ENCODE peak calls at places on chromosome 4, in four cellular contexts. One of them, this sample, is unnamed. For H3K4me1, the result is how much of the 10 kb centered on the place peaks cover.

GRCh38 chr4:151694819-151695730 is 65.7 kb downstream of the GATB start:
- DNase-seq in suprapubic skin: no peak
- DNase-seq in upper lobe of left lung: no peak
- DNase-seq in stomach: no peak
- DNase-seq in this sample: no peak

GRCh38 chr4:76570141-76570989 is 135.3 kb downstream of the SHROOM3 start:
- DNase-seq in suprapubic skin: no peak
- DNase-seq in stomach: no peak
- DNase-seq in upper lobe of left lung: no peak
- DNase-seq in this sample: no peak

GRCh38 chr4:110636231-110636676 is 13.4 kb upstream of the PITX2 start:
- DNase-seq in upper lobe of left lung: no peak
- DNase-seq in stomach: no peak
- DNase-seq in suprapubic skin: no peak
- DNase-seq in this sample: no peak

GRCh38 chr4:95091272-95091671 is 333.5 kb downstream of the BMPR1B start:
- DNase-seq in suprapubic skin: no peak
- DNase-seq in upper lobe of left lung: no peak
- DNase-seq in stomach: no peak
- DNase-seq in this sample: no peak

GRCh38 chr4:37662306-37662705 is 23.9 kb downstream of the RELL1 start:
- DNase-seq in upper lobe of left lung: no peak
- DNase-seq in stomach: no peak
- DNase-seq in suprapubic skin: no peak
- DNase-seq in this sample: no peak

GRCh38 chr4:168701061-168701460 is 204.2 kb downstream of the PALLD start:
- DNase-seq in upper lobe of left lung: no peak
- DNase-seq in stomach: no peak
- DNase-seq in suprapubic skin: no peak
- DNase-seq in this sample: no peak

GRCh38 chr4:94000559-94000958 is 172.0 kb downstream of the ATOH1 start:
- DNase-seq in stomach: no peak
- DNase-seq in upper lobe of left lung: no peak
- DNase-seq in suprapubic skin: no peak
- DNase-seq in this sample: no peak

GRCh38 chr4:3810796-3811485 is 44.8 kb downstream of the ADRA2C start:
- DNase-seq in suprapubic skin: no peak
- DNase-seq in stomach: no peak
- DNase-seq in upper lobe of left lung: no peak
- DNase-seq in this sample: no peak

GRCh38 chr4:73904491-73904890 is 35.3 kb downstream of the CXCL1 start:
- DNase-seq in stomach: no peak
- DNase-seq in suprapubic skin: no peak
- DNase-seq in upper lobe of left lung: no peak
- DNase-seq in this sample: no peak
- TF ChIP-seq EP300 in stomach: no peak
- TF ChIP-seq EP300 in suprapubic skin: no peak
- TF ChIP-seq EP300 in upper lobe of left lung: no peak
- TF ChIP-seq EP300 in this sample: no peak

DNA sequence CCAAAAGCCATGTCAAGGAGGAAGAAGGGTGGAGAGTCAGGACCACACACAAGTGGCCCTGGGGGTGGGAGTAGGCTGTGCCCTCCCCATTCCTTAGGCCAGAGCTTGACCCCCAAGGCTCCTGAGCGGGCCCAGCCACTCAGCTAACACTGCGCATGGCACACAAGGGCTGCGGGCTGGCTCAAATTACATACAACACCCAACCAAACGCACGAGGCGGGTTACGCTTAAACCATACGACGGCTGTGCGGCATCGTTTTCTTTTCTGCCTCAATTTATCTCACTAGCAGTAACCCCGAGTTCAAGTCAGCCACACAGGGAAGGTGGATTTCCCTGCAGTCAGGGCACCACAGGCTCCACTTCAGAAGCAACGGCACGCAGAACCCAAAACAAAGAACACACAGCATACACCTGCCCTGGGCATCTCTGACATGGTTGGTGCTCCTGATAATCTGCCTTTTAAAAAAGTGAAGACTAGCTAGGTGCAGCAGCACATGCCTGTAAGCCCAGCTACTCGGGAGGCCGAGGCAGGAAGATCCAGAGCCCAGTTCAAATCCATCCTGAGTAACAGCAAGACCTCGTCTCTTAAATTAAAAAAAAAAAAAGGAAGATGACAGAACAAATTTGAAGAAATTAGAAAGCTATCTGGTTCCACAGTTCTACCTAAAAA is 2.9 kb downstream of the GAK start:
- DNase-seq in stomach: no peak
- DNase-seq in upper lobe of left lung: no peak
- DNase-seq in suprapubic skin: peak
- DNase-seq in this sample: no peak
- H3K4me1 ChIP-seq in stomach: half or more
- H3K4me1 ChIP-seq in upper lobe of left lung: under half
- H3K4me1 ChIP-seq in suprapubic skin: half or more
- H3K4me1 ChIP-seq in this sample: under half

GRCh38 chr4:41205854-41206460 is 8.4 kb downstream of the APBB2 start:
- DNase-seq in stomach: no peak
- DNase-seq in upper lobe of left lung: no peak
- DNase-seq in suprapubic skin: no peak
- DNase-seq in this sample: no peak
- TF ChIP-seq EP300 in stomach: no peak
- TF ChIP-seq EP300 in upper lobe of left lung: no peak
- TF ChIP-seq EP300 in suprapubic skin: no peak
- TF ChIP-seq EP300 in this sample: no peak

DNA sequence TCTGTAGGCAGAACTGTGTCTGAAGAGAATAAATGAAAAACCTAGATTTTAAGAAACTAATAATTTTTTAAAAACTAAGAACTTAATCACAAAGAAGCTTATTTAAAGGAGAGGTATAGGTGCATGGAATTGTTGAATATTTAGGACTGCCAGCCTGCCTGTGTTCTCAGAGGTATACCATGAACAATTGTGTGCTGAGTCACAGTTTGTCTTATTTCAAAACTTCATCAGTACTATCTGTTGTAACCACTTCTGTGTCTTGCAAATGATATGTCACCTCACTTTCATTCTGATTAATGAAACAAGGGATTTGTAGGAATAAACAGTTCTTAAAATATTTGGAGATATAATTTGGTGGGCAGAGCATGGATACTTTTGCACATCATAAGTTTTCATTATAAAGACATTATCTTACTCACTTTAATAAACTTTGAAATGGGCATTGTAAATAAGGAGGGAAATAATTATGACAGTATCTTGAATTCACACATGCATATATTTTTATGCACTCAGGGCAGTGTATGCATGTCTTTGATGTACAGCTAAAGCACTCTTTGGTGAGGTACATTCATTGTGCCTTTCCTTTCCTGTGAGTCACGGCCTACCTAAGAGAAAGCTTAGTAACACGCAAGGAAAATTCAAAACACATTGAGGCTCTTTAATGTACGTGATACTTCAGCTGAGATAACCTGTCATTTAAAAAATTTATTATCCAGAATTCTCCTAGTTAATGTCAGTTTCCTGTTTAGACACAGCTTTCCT is 31.6 kb downstream of the STOX2 start:
- DNase-seq in upper lobe of left lung: no peak
- DNase-seq in stomach: no peak
- DNase-seq in suprapubic skin: no peak
- DNase-seq in this sample: no peak
- H3K4me1 ChIP-seq in upper lobe of left lung: under half
- H3K4me1 ChIP-seq in stomach: under half
- H3K4me1 ChIP-seq in suprapubic skin: under half
- H3K4me1 ChIP-seq in this sample: under half

DNA sequence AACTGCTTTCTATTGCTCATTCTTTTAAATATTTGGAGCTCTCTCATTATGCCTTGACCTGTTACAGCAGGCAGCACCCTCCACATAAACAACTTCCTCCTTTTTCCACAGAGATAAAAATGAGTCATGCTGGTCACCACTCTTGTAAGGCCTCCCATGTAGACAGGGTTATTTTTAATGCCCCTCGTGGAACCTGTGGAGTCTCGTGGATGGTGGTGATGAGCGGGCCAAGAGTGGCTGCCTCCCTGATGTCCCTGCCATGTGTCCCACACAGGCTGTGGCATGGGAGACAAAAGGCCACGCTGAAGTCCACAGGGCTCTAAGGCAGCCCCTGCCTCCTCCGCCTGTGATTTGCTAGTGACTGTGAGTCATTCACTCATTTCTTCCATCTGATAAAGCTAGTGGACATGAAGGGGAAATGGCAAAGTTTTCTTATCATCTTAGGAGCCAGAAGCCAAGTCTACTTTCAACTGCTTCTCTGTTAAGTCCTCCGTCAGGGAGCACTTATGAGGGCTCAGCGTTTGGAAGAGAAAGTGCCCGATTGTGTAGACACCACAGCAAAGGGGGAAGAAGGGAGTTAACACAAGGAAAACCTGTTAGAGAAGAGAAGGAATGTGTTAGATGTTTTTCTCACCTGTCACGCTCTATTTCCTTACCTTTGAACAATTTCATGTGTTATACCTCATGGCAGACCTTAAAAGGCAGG is 121.6 kb upstream of the FAT1 start:
- DNase-seq in stomach: no peak
- DNase-seq in upper lobe of left lung: no peak
- DNase-seq in suprapubic skin: no peak
- DNase-seq in this sample: peak
- TF ChIP-seq EP300 in stomach: no peak
- TF ChIP-seq EP300 in upper lobe of left lung: no peak
- TF ChIP-seq EP300 in suprapubic skin: no peak
- TF ChIP-seq EP300 in this sample: no peak

DNA sequence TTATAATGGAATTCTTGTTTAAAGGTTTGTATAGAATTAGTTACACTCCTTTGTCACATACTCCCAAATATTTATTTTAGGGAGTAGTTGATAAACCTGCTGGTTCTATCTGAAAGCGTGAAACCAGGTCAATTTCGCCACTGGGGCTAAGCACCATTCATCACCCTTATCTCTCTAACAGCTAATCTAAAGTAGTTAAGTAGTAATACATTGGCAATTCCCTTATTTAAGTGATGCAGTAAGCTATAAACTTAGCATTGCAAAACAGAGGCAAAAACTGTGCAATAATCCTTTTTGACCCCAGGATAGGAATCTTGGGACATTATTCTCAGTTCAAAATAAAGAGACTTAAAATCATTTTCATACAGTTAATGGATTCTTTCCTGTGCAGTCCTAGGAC is 33.7 kb upstream of the PTPN13 start:
- DNase-seq in stomach: no peak
- DNase-seq in suprapubic skin: no peak
- DNase-seq in upper lobe of left lung: peak
- DNase-seq in this sample: no peak
- H3K4me1 ChIP-seq in stomach: under half
- H3K4me1 ChIP-seq in suprapubic skin: under half
- H3K4me1 ChIP-seq in upper lobe of left lung: under half
- H3K4me1 ChIP-seq in this sample: under half

GRCh38 chr4:24805036-24805435 is 9.7 kb downstream of the SOD3 start:
- DNase-seq in suprapubic skin: peak
- DNase-seq in stomach: peak
- DNase-seq in upper lobe of left lung: no peak
- DNase-seq in this sample: no peak
- TF ChIP-seq EP300 in suprapubic skin: no peak
- TF ChIP-seq EP300 in stomach: no peak
- TF ChIP-seq EP300 in upper lobe of left lung: no peak
- TF ChIP-seq EP300 in this sample: no peak

This sample was measured in transverse colon.